ENCODE peak calls at places on chromosomes 12 and 14, in six cellular contexts. J is Karpas-422, U is GM23248, Y is IMR-90, G is K562, L is astrocyte. V is an unnamed sample. For H3K36me3, the result is how much of the 10 kb centered on the place peaks cover.

GRCh38 chr12:123354600-123354999 is 10.0 kb downstream of the SBNO1 start:
- DNase-seq in J (no peak), U (no peak), Y (no peak), G (no peak), L (no peak), V (no peak)

GRCh38 chr12:123384318-123384993 is 524 bp downstream of the KMT5A start:
- DNase-seq in J (peak), U (peak), Y (no peak), G (peak), L (no peak), V (peak)

GRCh38 chr14:37665479-37665878 is 70.0 kb downstream of the TTC6 start:
- DNase-seq in J (no peak), U (no peak), Y (no peak), G (no peak), L (no peak), V (no peak)

GRCh38 chr14:100430571-100430970 is 107.4 kb downstream of the SLC25A47 start:
- DNase-seq in J (no peak), U (no peak), Y (no peak), G (no peak), L (no peak), V (no peak)

GRCh38 chr14:72714871-72715214 is 179.1 kb downstream of the DPF3 start:
- DNase-seq in J (no peak), U (no peak), Y (no peak), G (no peak), L (no peak), V (no peak)

GRCh38 chr12:59067068-59067467 is 146.8 kb upstream of the LRIG3 start:
- DNase-seq in J (no peak), U (peak), Y (peak), G (no peak), L (peak), V (peak)

GRCh38 chr14:94498215-94498614 is 11.1 kb downstream of the SERPINA12 start:
- DNase-seq in J (no peak), U (no peak), Y (no peak), G (no peak), L (no peak), V (no peak)

GRCh38 chr12:107477946-107478610 is 207.5 kb upstream of the PWP1 start:
- DNase-seq in J (no peak), U (peak), Y (no peak), G (no peak), L (no peak), V (no peak)

GRCh38 chr14:23078692-23079116 is 16.2 kb downstream of the ACIN1 start:
- DNase-seq in J (no peak), U (peak), Y (peak), G (no peak), L (peak), V (peak)

GRCh38 chr14:64926398-64926995 is 12.2 kb downstream of the CHURC1 start:
- DNase-seq in J (no peak), U (no peak), Y (no peak), G (no peak), L (no peak), V (no peak)

GRCh38 chr12:50786498-50787231 is 22.8 kb downstream of the ATF1 start:
- DNase-seq in J (no peak), U (peak), Y (peak), G (no peak), L (peak), V (peak)
- H3K4me3 ChIP-seq in J (no peak), U (peak), Y (no peak), G (no peak), L (peak), V (peak)

GRCh38 chr12:68932123-68932700 is 759 bp downstream of the CPM start:
- DNase-seq in J (peak), U (no peak), Y (no peak), G (no peak), L (peak), V (no peak)
- H3K9ac ChIP-seq in J (no peak), U (peak), Y (peak), G (no peak), L (peak), V (peak)

DNA sequence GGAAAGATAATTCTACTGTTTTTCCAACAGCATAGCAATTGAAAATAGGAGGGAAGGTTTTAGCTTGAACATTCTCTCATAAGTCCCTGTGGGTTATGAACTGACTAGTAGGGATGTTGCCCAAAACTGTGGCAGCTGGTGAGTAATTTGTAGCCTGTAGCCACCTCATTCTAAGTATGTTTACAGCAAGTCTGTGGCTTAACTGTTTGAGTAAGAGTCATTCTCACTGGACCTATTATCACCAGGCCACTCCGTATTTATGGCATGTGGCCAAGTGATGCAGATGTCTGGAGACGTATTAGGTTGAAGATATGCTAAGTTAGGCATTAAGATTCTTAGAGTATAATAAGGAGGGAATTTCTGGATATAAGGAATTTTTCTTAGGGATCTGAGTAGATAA is 458.3 kb downstream of the ETNK1 start:
- DNase-seq in J (no peak), U (peak), Y (peak), G (no peak), L (peak), V (no peak)
- H3K36me3 ChIP-seq in J (under half), U (under half), Y (under half), G (under half), L (under half), V (under half)

GRCh38 chr14:102537981-102538597 is 28.5 kb upstream of the ANKRD9 start:
- DNase-seq in J (no peak), U (no peak), Y (no peak), G (no peak), L (no peak), V (no peak)

GRCh38 chr14:102541771-102542170 is 32.2 kb upstream of the ANKRD9 start:
- DNase-seq in J (no peak), U (no peak), Y (no peak), G (no peak), L (no peak), V (no peak)

GRCh38 chr14:102538598-102539543 is 29.3 kb upstream of the ANKRD9 start:
- DNase-seq in J (no peak), U (no peak), Y (no peak), G (peak), L (no peak), V (no peak)

GRCh38 chr14:102540310-102541028 is 30.9 kb upstream of the ANKRD9 start:
- DNase-seq in J (no peak), U (no peak), Y (peak), G (no peak), L (no peak), V (no peak)

GRCh38 chr14:102539544-102540309 is 30.2 kb upstream of the ANKRD9 start:
- DNase-seq in J (no peak), U (no peak), Y (peak), G (peak), L (peak), V (peak)
- H3K4me3 ChIP-seq in J (no peak), U (no peak), Y (no peak), G (no peak), L (no peak), V (no peak)